ENCODE peak calls at places on chromosomes 12 and 14, in six cellular contexts. W is posterior cingulate gyrus; K is KBM-7; S is CD8-positive, alpha-beta T cell; D is mucosa of gallbladder; T is activated CD4-positive, alpha-beta T cell treated with anti-CD3 and anti-CD28 coated beads, Interleukin-2, amount 10 ng/mL, durations not matched to agents 7 days and 5 days. F is an unnamed sample.

GRCh38 chr12:56221233-56221756 is 427 bp downstream of the RNF41 start:
- DNase-seq in K (peak), S (no peak), D (peak), T (no peak), W (peak), F (peak)

GRCh38 chr14:54676822-54677708 is 110.1 kb downstream of the SAMD4A start:
- DNase-seq in S (no peak), D (peak), K (peak), T (no peak), W (no peak), F (no peak)

GRCh38 chr14:104876251-104876699 is 11.2 kb downstream of the CEP170B start:
- DNase-seq in S (peak), D (no peak), K (peak), W (peak), T (peak), F (no peak)

GRCh38 chr14:22888662-22889061 is 5.6 kb downstream of the REM2 start:
- DNase-seq in T (no peak), D (no peak), K (no peak), S (no peak), W (peak), F (no peak)

GRCh38 chr14:103022669-103023044 is 34.7 kb downstream of the CDC42BPB start:
- DNase-seq in S (no peak), W (no peak), K (no peak), D (no peak), T (no peak), F (no peak)

GRCh38 chr14:80973918-80974317 is 18.5 kb downstream of the TSHR start:
- DNase-seq in W (no peak), T (no peak), K (no peak), D (no peak), S (no peak), F (peak)

GRCh38 chr12:125220404-125221273 is 155.4 kb downstream of the AACS start:
- DNase-seq in D (peak), W (no peak), T (no peak), S (no peak), K (no peak), F (no peak)

GRCh38 chr12:122614839-122615238 is 87.8 kb downstream of the KNTC1 start:
- DNase-seq in W (no peak), D (no peak), K (no peak), S (no peak), T (no peak), F (no peak)

GRCh38 chr12:2752676-2753371 is 41.9 kb upstream of the FKBP4 start:
- DNase-seq in K (peak), S (peak), W (peak), T (peak), D (peak), F (no peak)

GRCh38 chr12:70550180-70550577 is 87.0 kb downstream of the PTPRB start:
- DNase-seq in K (no peak), T (no peak), S (no peak), D (no peak), W (no peak), F (no peak)

GRCh38 chr14:90677484-90678045 is 138.7 kb downstream of the TTC7B start:
- DNase-seq in K (no peak), T (no peak), S (no peak), D (no peak), W (no peak), F (no peak)

GRCh38 chr12:12376636-12377448 is 20.0 kb downstream of the BORCS5 start:
- DNase-seq in K (peak), T (peak), D (no peak), S (no peak), W (peak), F (peak)

F was measured in NCI-H1694.